ENCODE peak calls at places on chromosomes 3 and 15, in eight cellular contexts. One of them, this sample, is unnamed.

GRCh38 chr3:77247817-77248216 is 207.9 kb downstream of the ROBO2 start:
- DNase-seq in caudate nucleus: peak
- DNase-seq in GM10248: no peak
- DNase-seq in EL: no peak
- DNase-seq in hypothalamus: no peak
- DNase-seq in Right ventricle myocardium inferior: no peak
- DNase-seq in NCI-H1417: no peak
- DNase-seq in GM12891: no peak
- DNase-seq in this sample: no peak

GRCh38 chr3:136925425-136926190 is 32.2 kb upstream of the IL20RB start:
- DNase-seq in caudate nucleus: no peak
- DNase-seq in GM10248: no peak
- DNase-seq in EL: no peak
- DNase-seq in hypothalamus: no peak
- DNase-seq in Right ventricle myocardium inferior: no peak
- DNase-seq in NCI-H1417: no peak
- DNase-seq in GM12891: no peak
- DNase-seq in this sample: no peak

GRCh38 chr3:142497729-142498128 is 49.9 kb upstream of the XRN1 start:
- DNase-seq in caudate nucleus: no peak
- DNase-seq in GM10248: no peak
- DNase-seq in EL: no peak
- DNase-seq in hypothalamus: no peak
- DNase-seq in Right ventricle myocardium inferior: no peak
- DNase-seq in NCI-H1417: no peak
- DNase-seq in GM12891: no peak
- DNase-seq in this sample: no peak

GRCh38 chr15:74295800-74296199 is 59.7 kb downstream of the CCDC33 start:
- DNase-seq in caudate nucleus: no peak
- DNase-seq in GM10248: no peak
- DNase-seq in EL: no peak
- DNase-seq in hypothalamus: no peak
- DNase-seq in Right ventricle myocardium inferior: no peak
- DNase-seq in NCI-H1417: no peak
- DNase-seq in GM12891: no peak
- DNase-seq in this sample: no peak

GRCh38 chr15:40500584-40501330 is 30.0 kb downstream of the CHST14 start:
- DNase-seq in caudate nucleus: no peak
- DNase-seq in GM10248: no peak
- DNase-seq in EL: peak
- DNase-seq in hypothalamus: no peak
- DNase-seq in Right ventricle myocardium inferior: no peak
- DNase-seq in NCI-H1417: no peak
- DNase-seq in GM12891: no peak
- DNase-seq in this sample: no peak

GRCh38 chr15:94968133-94968532 is 736.8 kb downstream of the MCTP2 start:
- DNase-seq in caudate nucleus: no peak
- DNase-seq in GM10248: no peak
- DNase-seq in EL: no peak
- DNase-seq in hypothalamus: no peak
- DNase-seq in Right ventricle myocardium inferior: no peak
- DNase-seq in NCI-H1417: no peak
- DNase-seq in GM12891: no peak
- DNase-seq in this sample: no peak

GRCh38 chr15:42331235-42331634 is 28.1 kb upstream of the CAPN3 start:
- DNase-seq in caudate nucleus: no peak
- DNase-seq in GM10248: no peak
- DNase-seq in EL: no peak
- DNase-seq in hypothalamus: no peak
- DNase-seq in Right ventricle myocardium inferior: no peak
- DNase-seq in NCI-H1417: no peak
- DNase-seq in GM12891: no peak
- DNase-seq in this sample: no peak

GRCh38 chr3:177126015-177126773 is 71.1 kb downstream of the TBL1XR1 start:
- DNase-seq in caudate nucleus: no peak
- DNase-seq in GM10248: no peak
- DNase-seq in EL: peak
- DNase-seq in hypothalamus: no peak
- DNase-seq in Right ventricle myocardium inferior: no peak
- DNase-seq in NCI-H1417: no peak
- DNase-seq in GM12891: no peak
- DNase-seq in this sample: no peak

GRCh38 chr3:58236527-58237237 is 910 bp upstream of the ABHD6 start:
- DNase-seq in caudate nucleus: no peak
- DNase-seq in GM10248: no peak
- DNase-seq in EL: no peak
- DNase-seq in hypothalamus: no peak
- DNase-seq in Right ventricle myocardium inferior: no peak
- DNase-seq in NCI-H1417: peak
- DNase-seq in GM12891: no peak
- DNase-seq in this sample: no peak

GRCh38 chr3:115855911-115856310 is 232.6 kb downstream of the GAP43 start:
- DNase-seq in caudate nucleus: no peak
- DNase-seq in GM10248: no peak
- DNase-seq in EL: peak
- DNase-seq in hypothalamus: no peak
- DNase-seq in Right ventricle myocardium inferior: no peak
- DNase-seq in NCI-H1417: no peak
- DNase-seq in GM12891: no peak
- DNase-seq in this sample: no peak

GRCh38 chr15:101250331-101250730 is 1.5 kb downstream of the CHSY1 start:
- DNase-seq in caudate nucleus: no peak
- DNase-seq in GM10248: no peak
- DNase-seq in EL: peak
- DNase-seq in hypothalamus: no peak
- DNase-seq in Right ventricle myocardium inferior: no peak
- DNase-seq in NCI-H1417: peak
- DNase-seq in GM12891: no peak
- DNase-seq in this sample: no peak

GRCh38 chr3:28718074-28718849 is 369.6 kb upstream of the AZI2 start:
- DNase-seq in caudate nucleus: no peak
- DNase-seq in GM10248: no peak
- DNase-seq in EL: no peak
- DNase-seq in hypothalamus: no peak
- DNase-seq in Right ventricle myocardium inferior: no peak
- DNase-seq in NCI-H1417: no peak
- DNase-seq in GM12891: no peak
- DNase-seq in this sample: no peak

GRCh38 chr15:40238927-40239591 is at the start of gene PAK6:
- DNase-seq in caudate nucleus: peak
- DNase-seq in GM10248: no peak
- DNase-seq in EL: peak
- DNase-seq in hypothalamus: peak
- DNase-seq in Right ventricle myocardium inferior: peak
- DNase-seq in NCI-H1417: peak
- DNase-seq in GM12891: no peak
- DNase-seq in this sample: no peak

GRCh38 chr3:52428151-52429005 is 16.5 kb downstream of the SEMA3G start:
- DNase-seq in caudate nucleus: peak
- DNase-seq in GM10248: peak
- DNase-seq in EL: peak
- DNase-seq in hypothalamus: peak
- DNase-seq in Right ventricle myocardium inferior: no peak
- DNase-seq in NCI-H1417: peak
- DNase-seq in GM12891: no peak
- DNase-seq in this sample: no peak

GRCh38 chr15:72979308-72979707 is 73.0 kb upstream of the NEO1 start:
- DNase-seq in caudate nucleus: no peak
- DNase-seq in GM10248: no peak
- DNase-seq in EL: no peak
- DNase-seq in hypothalamus: no peak
- DNase-seq in Right ventricle myocardium inferior: no peak
- DNase-seq in NCI-H1417: no peak
- DNase-seq in GM12891: no peak
- DNase-seq in this sample: no peak

GRCh38 chr3:38153986-38154608 is 11.2 kb upstream of the OXSR1 start:
- DNase-seq in caudate nucleus: no peak
- DNase-seq in GM10248: no peak
- DNase-seq in EL: peak
- DNase-seq in hypothalamus: no peak
- DNase-seq in Right ventricle myocardium inferior: no peak
- DNase-seq in NCI-H1417: no peak
- DNase-seq in GM12891: no peak
- DNase-seq in this sample: no peak

GRCh38 chr3:9015250-9015649 is 52.0 kb upstream of the RAD18 start:
- DNase-seq in caudate nucleus: no peak
- DNase-seq in GM10248: no peak
- DNase-seq in EL: no peak
- DNase-seq in hypothalamus: no peak
- DNase-seq in Right ventricle myocardium inferior: no peak
- DNase-seq in NCI-H1417: no peak
- DNase-seq in GM12891: no peak
- DNase-seq in this sample: no peak

This sample was measured in GM06990.